ENCODE peak calls at places on chromosomes 7 and 10, in four cellular contexts. P is BJ, H is neural progenitor cell, G is fibroblast of mammary gland. C is an unnamed sample.

GRCh38 chr10:11610855-11611247 is 599 bp downstream of the USP6NL start:
- DNase-seq in P (no peak), H (peak), G (peak), C (peak)

GRCh38 chr7:111741811-111742240 is 179.5 kb upstream of the IMMP2L start:
- DNase-seq in P (no peak), H (peak), G (peak), C (peak)

GRCh38 chr7:36214608-36215016 is 61.6 kb downstream of the EEPD1 start:
- DNase-seq in P (no peak), H (no peak), G (no peak), C (no peak)

GRCh38 chr10:28375399-28376354 is 72.8 kb upstream of the MPP7 start:
- DNase-seq in P (no peak), H (no peak), G (peak), C (peak)

GRCh38 chr7:116583653-116584052 is 58.8 kb downstream of the CAV1 start:
- DNase-seq in P (no peak), H (no peak), G (no peak), C (no peak)

GRCh38 chr7:138064856-138065357 is 11.4 kb upstream of the AKR1D1 start:
- DNase-seq in P (peak), H (peak), G (peak), C (no peak)

GRCh38 chr10:59033622-59034021 is 142.8 kb upstream of the PHYHIPL start:
- DNase-seq in P (no peak), H (no peak), G (no peak), C (peak)

GRCh38 chr10:13973742-13974141 is 357.0 kb downstream of the FRMD4A start:
- DNase-seq in P (no peak), H (no peak), G (peak), C (no peak)

GRCh38 chr7:11760372-11760771 is 71.6 kb downstream of the THSD7A start:
- DNase-seq in P (no peak), H (peak), G (peak), C (peak)

GRCh38 chr7:23014681-23015080 is 751 bp upstream of the HYCC1 start:
- DNase-seq in P (no peak), H (no peak), G (no peak), C (no peak)

GRCh38 chr10:88108115-88108610 is 244.7 kb downstream of the PTEN start:
- DNase-seq in P (no peak), H (no peak), G (no peak), C (no peak)

GRCh38 chr10:59098387-59098786 is 78.1 kb upstream of the PHYHIPL start:
- DNase-seq in P (peak), H (no peak), G (peak), C (peak)

GRCh38 chr7:102082693-102083385 is 203.8 kb upstream of the SH2B2 start:
- DNase-seq in P (no peak), H (no peak), G (no peak), C (peak)

GRCh38 chr10:94279835-94280709 is 82.7 kb downstream of the NOC3L start:
- DNase-seq in P (no peak), H (peak), G (peak), C (peak)

GRCh38 chr10:108336836-108337235 is 1172.3 kb upstream of the SORCS1 start:
- DNase-seq in P (no peak), H (no peak), G (no peak), C (no peak)

GRCh38 chr10:129450391-129450790 is 16.6 kb upstream of the MGMT start:
- DNase-seq in P (no peak), H (no peak), G (no peak), C (no peak)

GRCh38 chr7:23927709-23928108 is 217.7 kb downstream of the STK31 start:
- DNase-seq in P (no peak), H (no peak), G (no peak), C (no peak)

GRCh38 chr7:30412810-30413504 is 65.6 kb downstream of the NOD1 start:
- DNase-seq in P (peak), H (peak), G (peak), C (peak)

GRCh38 chr7:46927131-46927810 is 654.6 kb downstream of the TNS3 start:
- DNase-seq in P (no peak), H (no peak), G (no peak), C (peak)

GRCh38 chr10:17914169-17915045 is 37.3 kb upstream of the SLC39A12 start:
- DNase-seq in P (no peak), H (no peak), G (no peak), C (no peak)

GRCh38 chr7:69349291-69349690 is 249.0 kb upstream of the AUTS2 start:
- DNase-seq in P (no peak), H (no peak), G (no peak), C (no peak)

GRCh38 chr10:77832243-77832642 is 94.3 kb downstream of the DLG5 start:
- DNase-seq in P (no peak), H (no peak), G (no peak), C (peak)

GRCh38 chr10:93281367-93281720 is 200.8 kb downstream of the MYOF start:
- DNase-seq in P (no peak), H (no peak), G (no peak), C (no peak)

GRCh38 chr10:30233186-30233958 is 115.7 kb downstream of the MTPAP start:
- DNase-seq in P (no peak), H (no peak), G (no peak), C (peak)

GRCh38 chr10:6713716-6714115 is 133.6 kb upstream of the PRKCQ start:
- DNase-seq in P (no peak), H (peak), G (peak), C (no peak)

GRCh38 chr7:67711706-67712105 is 715.1 kb downstream of the TYW1 start:
- DNase-seq in P (no peak), H (no peak), G (no peak), C (no peak)

GRCh38 chr7:21108182-21108581 is 319.7 kb upstream of the SP4 start:
- DNase-seq in P (no peak), H (peak), G (no peak), C (no peak)

GRCh38 chr7:117010375-117011133 is 57.3 kb downstream of the ST7 start:
- DNase-seq in P (no peak), H (no peak), G (peak), C (peak)

DNA sequence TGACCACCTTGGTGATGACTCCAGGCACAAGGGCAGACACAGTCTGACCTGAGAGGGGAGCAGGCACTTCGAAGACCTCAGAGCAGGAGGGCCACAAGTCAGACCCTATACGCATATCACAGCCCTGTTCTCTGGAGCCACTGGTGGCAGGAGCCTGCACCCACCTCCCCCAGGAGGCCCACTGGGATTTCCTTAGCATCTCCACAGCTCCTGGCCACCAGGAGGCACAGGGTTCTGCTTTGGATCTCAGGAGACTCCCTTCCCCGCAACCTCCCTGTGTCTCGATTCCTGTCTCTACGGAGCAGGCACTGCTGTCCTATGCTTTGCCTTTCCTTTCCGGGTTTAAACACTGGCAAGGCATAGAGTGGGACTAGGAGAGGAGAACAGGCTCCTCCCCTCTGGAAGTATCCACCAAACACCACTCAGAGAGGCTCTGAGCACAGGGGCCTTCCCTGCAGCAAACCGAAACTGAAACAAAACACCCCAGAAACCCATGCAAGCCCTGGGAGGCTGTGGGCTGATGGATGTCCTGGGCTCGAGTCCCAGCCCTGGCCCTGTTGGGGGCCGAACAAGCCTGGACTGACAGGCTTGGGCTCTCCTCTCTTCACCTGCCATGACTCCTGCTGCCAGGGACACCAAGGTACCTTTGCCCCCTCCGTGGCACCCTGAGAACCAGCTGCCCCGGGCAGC is 166.3 kb downstream of the NEURL1 start:
- DNase-seq in P (peak), H (peak), G (peak), C (no peak)
- TF ChIP-seq CTCF in P (peak), H (no peak), G (peak), C (peak)

GRCh38 chr7:130793855-130794618 is 60.0 kb upstream of the KLF14 start:
- DNase-seq in P (no peak), H (no peak), G (peak), C (peak)
- TF ChIP-seq CTCF in P (peak), H (peak), G (peak), C (no peak)

GRCh38 chr10:588246-589165 is 101.0 kb downstream of the DIP2C start:
- DNase-seq in P (no peak), H (no peak), G (peak), C (no peak)
- TF ChIP-seq CTCF in P (peak), H (peak), G (peak), C (no peak)

GRCh38 chr7:64793106-64793755 is 997 bp upstream of the ZNF138 start:
- DNase-seq in P (no peak), H (no peak), G (peak), C (peak)

GRCh38 chr7:64795176-64795575 is 948 bp downstream of the ZNF138 start:
- DNase-seq in P (no peak), H (peak), G (no peak), C (no peak)

DNA sequence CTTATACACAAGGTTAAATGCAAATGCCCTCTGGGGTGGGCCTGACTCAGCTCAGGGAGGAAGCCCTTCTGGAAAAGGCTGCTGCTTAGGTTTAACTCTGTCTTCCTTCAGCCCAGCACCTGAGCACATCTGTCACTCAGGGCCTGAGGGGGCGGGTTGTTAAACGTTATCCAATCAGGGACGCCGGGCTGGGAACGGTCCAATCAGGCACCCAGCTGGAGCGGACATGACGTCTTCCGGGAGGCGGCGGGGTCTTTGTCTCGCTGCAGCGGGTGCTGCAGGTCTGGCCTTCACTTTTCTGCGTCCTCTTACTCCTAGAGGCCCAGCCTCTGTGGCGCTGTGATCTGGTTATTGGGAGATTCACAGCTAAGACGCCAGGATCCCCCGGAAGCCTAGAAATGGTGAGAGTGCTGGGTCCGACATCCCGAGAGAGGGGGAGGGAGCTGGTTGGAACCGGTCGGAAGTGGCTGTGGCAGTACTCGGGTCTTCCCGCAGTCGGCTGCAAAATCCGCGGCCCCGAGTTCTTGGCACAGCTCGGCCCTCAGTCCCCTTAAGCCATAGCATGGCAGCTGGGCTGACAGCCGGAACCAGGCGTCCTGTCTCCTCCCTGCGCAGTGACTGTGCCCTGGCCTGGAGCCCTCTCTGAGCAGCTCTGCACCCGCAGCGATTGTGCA is at the start of gene ZNF138:
- DNase-seq in P (peak), H (peak), G (peak), C (peak)
- TF ChIP-seq CTCF in P (no peak), H (no peak), G (no peak), C (no peak)

GRCh38 chr10:83166344-83166743 is 973.0 kb upstream of the GHITM start:
- DNase-seq in P (no peak), H (peak), G (no peak), C (no peak)
- TF ChIP-seq CTCF in P (no peak), H (peak), G (no peak), C (no peak)

GRCh38 chr7:121126201-121126600 is 137.7 kb downstream of the CPED1 start:
- DNase-seq in P (no peak), H (no peak), G (no peak), C (no peak)

GRCh38 chr7:121132940-121133339 is 144.4 kb downstream of the CPED1 start:
- DNase-seq in P (no peak), H (no peak), G (no peak), C (no peak)

GRCh38 chr7:121123028-121123427 is 134.5 kb downstream of the CPED1 start:
- DNase-seq in P (no peak), H (no peak), G (no peak), C (no peak)

DNA sequence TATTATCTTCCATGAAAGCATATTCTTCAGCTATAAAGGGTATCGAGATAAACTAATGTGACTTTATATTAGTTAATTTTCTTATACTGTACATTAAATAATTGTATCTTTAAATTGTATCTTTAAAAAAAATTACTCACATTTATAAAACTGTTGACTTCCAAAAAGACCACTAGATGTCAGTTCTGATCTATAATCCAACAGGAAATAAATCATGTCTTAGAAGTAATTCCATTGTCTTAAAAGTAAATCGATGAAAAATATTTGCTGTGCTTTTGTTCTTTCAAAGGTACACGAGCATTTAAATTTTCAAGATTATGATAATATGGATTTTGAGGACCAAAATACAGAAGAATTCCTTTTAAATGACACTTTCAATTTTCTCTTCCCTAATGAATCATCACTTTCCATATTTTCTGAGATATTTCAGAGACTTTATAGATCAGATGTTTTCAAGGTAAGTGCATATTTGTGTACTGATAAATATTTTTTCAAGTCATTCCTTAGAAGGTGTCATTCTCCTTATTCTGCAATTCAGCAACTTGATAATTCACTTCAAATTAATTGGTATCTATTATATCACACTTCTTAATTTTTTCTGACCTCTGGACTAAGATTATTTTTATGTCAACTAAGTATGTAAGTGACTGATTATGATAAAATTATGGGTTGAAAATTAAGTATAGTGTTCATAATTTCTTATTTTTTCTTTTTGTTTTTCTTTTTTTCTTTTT is 138.5 kb downstream of the CPED1 start:
- DNase-seq in P (no peak), H (no peak), G (peak), C (peak)
- TF ChIP-seq CTCF in P (no peak), H (peak), G (peak), C (no peak)